ENCODE peak calls at places on chromosomes 6 and 20, in four cellular contexts. Y is HepG2, O is K562, B is H1. T is an unnamed sample.

GRCh38 chr6:142819603-142820335 is 125.2 kb downstream of the HIVEP2 start:
- DNase-seq in Y (no peak), O (no peak), B (no peak), T (peak; percentile 90)

GRCh38 chr6:126937426-126937825 is 181.0 kb upstream of the RSPO3 start:
- DNase-seq in Y (no peak), O (no peak), B (no peak), T (no peak)

GRCh38 chr20:63947638-63948456 is 8.4 kb downstream of the UCKL1 start:
- DNase-seq in Y (no peak), O (no peak), B (no peak), T (no peak)

GRCh38 chr6:111628117-111628866 is 22.6 kb upstream of the TRAF3IP2 start:
- DNase-seq in Y (no peak), O (no peak), B (no peak), T (no peak)

GRCh38 chr20:60206259-60206658 is 248.0 kb downstream of the CDH26 start:
- DNase-seq in Y (peak; percentile 31), O (no peak), B (no peak), T (no peak)

GRCh38 chr6:37242429-37243052 is 15.0 kb upstream of the TBC1D22B start:
- DNase-seq in Y (peak; percentile 82), O (peak; percentile 77), B (no peak), T (no peak)

GRCh38 chr20:37526238-37526838 is 1.3 kb downstream of the BLCAP start:
- DNase-seq in Y (peak; percentile 73), O (peak; percentile 71), B (no peak), T (no peak)

GRCh38 chr6:43806041-43806757 is 36.2 kb downstream of the VEGFA start:
- DNase-seq in Y (peak; percentile 98), O (no peak), B (no peak), T (no peak)

GRCh38 chr6:1825926-1826325 is 216.2 kb downstream of the FOXC1 start:
- DNase-seq in Y (no peak), O (no peak), B (no peak), T (no peak)

GRCh38 chr20:4886771-4887527 is 114.4 kb downstream of the SLC23A2 start:
- DNase-seq in Y (no peak), O (no peak), B (no peak), T (no peak)

GRCh38 chr6:168865-169455 is 123.3 kb upstream of the DUSP22 start:
- DNase-seq in Y (peak; percentile 59), O (no peak), B (no peak), T (no peak)

GRCh38 chr20:6632187-6632586 is 135.3 kb upstream of the BMP2 start:
- DNase-seq in Y (peak; percentile 25), O (no peak), B (no peak), T (no peak)

GRCh38 chr6:107668826-107669474 is 155.2 kb downstream of the SCML4 start:
- DNase-seq in Y (no peak), O (no peak), B (no peak), T (peak; percentile 34)

GRCh38 chr6:13302751-13303667 is 25.3 kb downstream of the TBC1D7 start:
- DNase-seq in Y (peak; percentile 80), O (peak; percentile 46), B (no peak), T (peak; percentile 90)

GRCh38 chr20:5356921-5357320 is 40.2 kb upstream of the PROKR2 start:
- DNase-seq in Y (no peak), O (no peak), B (no peak), T (no peak)

GRCh38 chr6:144896296-144896695 is 611.2 kb downstream of the UTRN start:
- DNase-seq in Y (no peak), O (no peak), B (no peak), T (no peak)

GRCh38 chr20:38049800-38050199 is 16.3 kb downstream of the RPRD1B start:
- DNase-seq in Y (peak; percentile 62), O (no peak), B (no peak), T (no peak)

GRCh38 chr20:49785851-49786174 is 26.8 kb upstream of the SLC9A8 start:
- DNase-seq in Y (no peak), O (no peak), B (no peak), T (peak; percentile 83)

GRCh38 chr6:32163559-32164258 is 686 bp upstream of the EGFL8 start:
- DNase-seq in Y (no peak), O (no peak), B (no peak), T (no peak)

GRCh38 chr20:48616481-48616880 is 211.3 kb downstream of the PREX1 start:
- DNase-seq in Y (no peak), O (no peak), B (no peak), T (no peak)

GRCh38 chr6:20952605-20953004 is 418.3 kb downstream of the CDKAL1 start:
- DNase-seq in Y (peak; percentile 29), O (no peak), B (no peak), T (no peak)

GRCh38 chr6:55794136-55794812 is 81.1 kb downstream of the BMP5 start:
- DNase-seq in Y (no peak), O (no peak), B (no peak), T (no peak)

GRCh38 chr20:57260959-57261357 is 5.5 kb downstream of the BMP7 start:
- DNase-seq in Y (no peak), O (no peak), B (no peak), T (no peak)

GRCh38 chr6:135183532-135184440 is 2.7 kb downstream of the MYB start:
- DNase-seq in Y (peak; percentile 55), O (peak; percentile 75), B (no peak), T (no peak)

GRCh38 chr6:148335582-148335981 is 7.1 kb upstream of the SASH1 start:
- DNase-seq in Y (no peak), O (no peak), B (no peak), T (no peak)

GRCh38 chr6:75167851-75168250 is 38.0 kb downstream of the COL12A1 start:
- DNase-seq in Y (no peak), O (no peak), B (no peak), T (no peak)

GRCh38 chr6:127971945-127972391 is 71.1 kb upstream of the THEMIS start:
- DNase-seq in Y (peak; percentile 6), O (no peak), B (no peak), T (no peak)

GRCh38 chr6:130269969-130270635 is 47.4 kb upstream of the SAMD3 start:
- DNase-seq in Y (no peak), O (no peak), B (no peak), T (no peak)

GRCh38 chr20:14765370-14765701 is 427.9 kb upstream of the FLRT3 start:
- DNase-seq in Y (no peak), O (no peak), B (no peak), T (no peak)

GRCh38 chr6:89069536-89070163 is 10.9 kb upstream of the PNRC1 start:
- DNase-seq in Y (no peak), O (no peak), B (no peak), T (no peak)

DNA sequence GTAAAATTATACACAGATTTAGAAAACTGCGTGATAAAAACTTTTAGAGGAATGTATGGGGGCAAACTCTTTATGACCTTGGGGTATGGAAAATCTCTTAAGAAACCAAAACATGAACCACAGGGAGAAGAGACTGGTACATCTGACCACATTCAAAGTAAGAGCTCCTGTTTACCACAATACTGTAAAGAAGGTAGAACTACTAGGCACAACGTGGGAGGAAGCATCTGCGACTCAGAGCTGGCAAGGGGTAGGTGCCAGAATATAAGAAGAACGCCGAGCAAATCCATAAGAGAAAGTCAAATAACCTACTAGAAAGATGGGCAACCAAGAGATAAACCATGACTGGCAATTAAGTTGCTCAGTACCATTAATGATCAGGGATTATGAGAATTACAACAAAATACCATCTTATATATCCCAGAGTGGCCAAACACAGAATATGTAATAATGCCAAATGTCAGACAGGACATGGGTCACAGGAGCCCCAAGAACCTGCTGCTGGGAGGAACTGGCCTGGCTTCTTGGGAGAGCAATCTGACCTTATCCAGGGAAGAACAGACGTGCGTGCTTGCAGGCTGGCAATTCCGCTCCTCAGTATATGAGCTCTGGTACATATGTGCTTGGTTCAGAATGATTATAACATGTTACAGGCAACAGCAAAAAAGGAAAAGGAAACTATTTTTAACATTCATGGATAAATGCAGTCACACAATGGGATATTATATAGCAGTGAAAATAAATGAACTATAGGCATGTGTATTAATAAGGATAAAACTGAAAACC is 50.2 kb downstream of the INSM1 start:
- DNase-seq in Y (no peak), O (no peak), B (no peak), T (no peak)
- TF ChIP-seq BRCA1 in Y (no peak), O (no peak), B (no peak), T (no peak)

GRCh38 chr6:52576054-52576391 is 837 bp downstream of the TRAM2 start:
- DNase-seq in Y (no peak), O (no peak), B (no peak), T (no peak)

GRCh38 chr6:52577778-52578473 is 1.1 kb upstream of the TRAM2 start:
- DNase-seq in Y (no peak), O (no peak), B (no peak), T (no peak)

GRCh38 chr6:52575490-52575868 is 1.4 kb downstream of the TRAM2 start:
- DNase-seq in Y (no peak), O (no peak), B (no peak), T (no peak)

GRCh38 chr6:52576392-52577021 is 353 bp downstream of the TRAM2 start:
- DNase-seq in Y (peak; percentile 84), O (peak; percentile 77), B (no peak), T (peak; percentile 37)

GRCh38 chr6:52577022-52577777 is at the start of gene TRAM2:
- DNase-seq in Y (peak; percentile 76), O (peak; percentile 95), B (no peak), T (no peak)
- TF ChIP-seq CEBPB in Y (no peak), O (no peak), B (no peak), T (no peak)

GRCh38 chr20:62684986-62685385 is 23.6 kb upstream of the NTSR1 start:
- DNase-seq in Y (no peak), O (no peak), B (no peak), T (no peak)
- TF ChIP-seq BRCA1 in Y (no peak), O (no peak), B (no peak), T (no peak)

DNA sequence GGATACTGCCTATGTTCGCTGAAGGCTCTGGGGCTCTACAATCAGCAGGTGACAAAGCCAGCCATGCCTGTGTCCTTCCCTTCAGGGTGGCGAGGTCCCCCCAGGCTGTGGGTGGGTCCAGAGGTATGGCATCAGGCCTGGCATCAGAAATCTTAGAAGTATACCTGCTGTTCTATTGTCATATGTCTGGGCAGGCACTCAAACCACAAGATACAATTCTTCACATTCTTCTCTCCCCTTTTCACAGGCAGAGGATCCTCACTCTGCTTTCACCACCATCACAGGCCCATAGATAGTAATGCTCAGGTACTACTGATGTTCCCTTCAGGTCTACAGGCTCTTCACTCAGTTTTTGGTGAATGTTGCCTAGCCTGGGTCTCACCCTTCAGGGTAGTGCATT is 1180.0 kb upstream of the CITED2 start:
- DNase-seq in Y (no peak), O (no peak), B (no peak), T (no peak)
- TF ChIP-seq CEBPB in Y (no peak), O (no peak), B (no peak), T (no peak)